ENCODE peak calls at places on chromosomes 4 and X, in six cellular contexts. W is cardiac muscle cell, G is psoas muscle, V is GM10248, X is GM12865, N is choroid plexus epithelial cell. U is an unnamed sample.

GRCh38 chr4:139665690-139666529 is at the start of gene MGST2:
- DNase-seq in W (peak), X (peak), G (peak), V (peak), N (peak), U (peak)

GRCh38 chr4:186137193-186137792 is 32.8 kb downstream of the FAM149A start:
- DNase-seq in N (peak), X (peak), V (no peak), G (no peak), W (peak), U (no peak)

GRCh38 chr4:8050555-8051206 is 107.9 kb downstream of the ABLIM2 start:
- DNase-seq in X (no peak), G (peak), W (peak), V (no peak), N (peak), U (no peak)

GRCh38 chr4:675980-676870 is 1.9 kb downstream of the MYL5 start:
- DNase-seq in G (peak), X (peak), N (no peak), V (peak), W (no peak), U (peak)

GRCh38 chr4:119729815-119730643 is 101.4 kb upstream of the PDE5A start:
- DNase-seq in N (peak), V (no peak), X (no peak), G (no peak), W (no peak), U (no peak)

GRCh38 chr4:162497564-162498167 is 333.9 kb upstream of the FSTL5 start:
- DNase-seq in X (peak), W (peak), G (no peak), V (peak), N (peak), U (peak)

GRCh38 chrX:16524327-16524726 is 125.6 kb upstream of the S100G start:
- DNase-seq in W (no peak), V (no peak), N (no peak), G (no peak), X (no peak), U (no peak)

GRCh38 chr4:4408132-4408523 is 21.2 kb downstream of the NSG1 start:
- DNase-seq in N (no peak), W (no peak), X (no peak), G (peak), V (no peak), U (no peak)

GRCh38 chr4:54217642-54218486 is 11.2 kb upstream of the PDGFRA start:
- DNase-seq in N (peak), W (peak), X (peak), G (peak), V (peak), U (peak)

GRCh38 chr4:141346144-141346543 is 125.4 kb downstream of the ZNF330 start:
- DNase-seq in V (peak), W (peak), N (peak), X (peak), G (no peak), U (peak)

GRCh38 chr4:31187979-31188378 is 467.8 kb downstream of the PCDH7 start:
- DNase-seq in X (no peak), V (no peak), W (no peak), N (no peak), G (no peak), U (no peak)

GRCh38 chrX:119589810-119590209 is 15.4 kb downstream of the UBE2A start:
- DNase-seq in X (no peak), W (no peak), G (no peak), V (no peak), N (no peak), U (no peak)

GRCh38 chrX:11351375-11352295 is 58.4 kb downstream of the AMELX start:
- DNase-seq in X (no peak), N (peak), W (peak), V (no peak), G (peak), U (no peak)

GRCh38 chrX:48492293-48492910 is 16.4 kb upstream of the PORCN start:
- DNase-seq in V (no peak), X (no peak), G (no peak), W (no peak), N (peak), U (no peak)

GRCh38 chr4:7190668-7191545 is 1.4 kb upstream of the SORCS2 start:
- DNase-seq in N (no peak), X (no peak), V (no peak), W (no peak), G (peak), U (no peak)

GRCh38 chrX:3592184-3592583 is 121.3 kb downstream of the PRKX start:
- DNase-seq in W (peak), X (no peak), G (no peak), N (no peak), V (no peak), U (no peak)

GRCh38 chrX:87664381-87664780 is 146.8 kb downstream of the KLHL4 start:
- DNase-seq in G (no peak), W (peak), N (peak), X (no peak), V (no peak), U (peak)

GRCh38 chrX:68676340-68676739 is 28.9 kb downstream of the STARD8 start:
- DNase-seq in N (no peak), G (no peak), W (no peak), V (no peak), X (no peak), U (no peak)

GRCh38 chr4:1520145-1520661 is 114.0 kb upstream of the NKX1-1 start:
- DNase-seq in V (no peak), X (no peak), G (peak), W (no peak), N (no peak), U (no peak)

GRCh38 chr4:74039065-74039763 is 725 bp upstream of the CXCL3 start:
- DNase-seq in G (no peak), V (peak), W (no peak), N (peak), X (no peak), U (peak)

GRCh38 chrX:44962944-44963343 is 90.0 kb downstream of the KDM6A start:
- DNase-seq in W (no peak), N (no peak), G (no peak), X (no peak), V (no peak), U (no peak)

GRCh38 chr4:158521490-158522111 is at the start of gene RXFP1:
- DNase-seq in X (no peak), V (no peak), G (no peak), W (no peak), N (no peak), U (no peak)

GRCh38 chr4:12137556-12137955 is 708.9 kb upstream of the HS3ST1 start:
- DNase-seq in V (no peak), G (no peak), X (no peak), W (no peak), N (no peak), U (no peak)

GRCh38 chrX:20265726-20266681 is 705 bp downstream of the RPS6KA3 start:
- DNase-seq in W (peak), N (peak), V (peak), G (peak), X (peak), U (peak)

GRCh38 chr4:173008436-173008835 is 160.2 kb upstream of the GALNT7 start:
- DNase-seq in N (no peak), W (no peak), X (no peak), G (no peak), V (no peak), U (no peak)

GRCh38 chrX:10676239-10676971 is 56.0 kb upstream of the MID1 start:
- DNase-seq in N (no peak), G (no peak), W (no peak), X (no peak), V (no peak), U (no peak)

GRCh38 chr4:113584407-113585150 is 177.0 kb downstream of the CAMK2D start:
- DNase-seq in N (peak), G (peak), V (no peak), X (no peak), W (peak), U (no peak)

GRCh38 chr4:86098691-86099090 is 261.2 kb downstream of the MAPK10 start:
- DNase-seq in G (no peak), X (peak), V (no peak), N (no peak), W (no peak), U (no peak)

GRCh38 chr4:31360786-31361185 is 640.6 kb downstream of the PCDH7 start:
- DNase-seq in X (no peak), W (no peak), V (no peak), G (no peak), N (peak), U (no peak)

GRCh38 chr4:57149833-57150232 is 39.6 kb upstream of the IGFBP7 start:
- DNase-seq in X (no peak), N (no peak), G (no peak), W (no peak), V (no peak), U (no peak)

GRCh38 chr4:85280963-85281362 is 194.0 kb upstream of the ARHGAP24 start:
- DNase-seq in X (no peak), V (no peak), W (no peak), G (no peak), N (no peak), U (no peak)

GRCh38 chr4:52106142-52106541 is 55.0 kb downstream of the SPATA18 start:
- DNase-seq in N (no peak), X (no peak), V (no peak), G (no peak), W (no peak), U (no peak)

GRCh38 chr4:52100062-52100461 is 49.0 kb downstream of the SPATA18 start:
- DNase-seq in X (no peak), N (peak), W (no peak), V (no peak), G (no peak), U (no peak)

GRCh38 chr4:52102587-52102986 is 51.5 kb downstream of the SPATA18 start:
- DNase-seq in W (no peak), X (no peak), V (no peak), N (no peak), G (no peak), U (no peak)

GRCh38 chr4:52105276-52105675 is 54.2 kb downstream of the SPATA18 start:
- DNase-seq in X (no peak), G (no peak), N (no peak), V (no peak), W (no peak), U (no peak)

DNA sequence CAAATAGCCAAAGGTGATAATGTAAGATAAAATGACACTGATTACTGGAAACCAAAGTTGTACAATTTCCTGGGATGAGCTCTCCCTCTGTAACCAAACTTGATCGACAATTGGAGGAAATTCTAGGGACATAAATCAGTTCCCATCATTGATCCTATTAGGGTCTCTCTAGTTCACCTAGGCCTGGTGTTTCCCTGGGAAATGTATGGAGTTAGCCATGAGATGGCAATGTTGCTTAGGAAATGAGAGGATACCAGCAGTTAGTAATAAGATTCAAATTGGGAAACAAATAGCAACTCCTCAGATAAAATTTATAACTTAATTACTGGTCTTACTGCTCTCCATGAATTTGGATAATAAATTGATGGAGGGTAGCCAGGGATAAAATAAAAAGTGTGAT is 52.2 kb downstream of the SPATA18 start:
- DNase-seq in X (no peak), G (no peak), W (peak), V (no peak), N (peak), U (no peak)
- TF ChIP-seq CTCF in X (no peak), G (peak), W (peak), V (no peak), N (peak), U (no peak)

DNA sequence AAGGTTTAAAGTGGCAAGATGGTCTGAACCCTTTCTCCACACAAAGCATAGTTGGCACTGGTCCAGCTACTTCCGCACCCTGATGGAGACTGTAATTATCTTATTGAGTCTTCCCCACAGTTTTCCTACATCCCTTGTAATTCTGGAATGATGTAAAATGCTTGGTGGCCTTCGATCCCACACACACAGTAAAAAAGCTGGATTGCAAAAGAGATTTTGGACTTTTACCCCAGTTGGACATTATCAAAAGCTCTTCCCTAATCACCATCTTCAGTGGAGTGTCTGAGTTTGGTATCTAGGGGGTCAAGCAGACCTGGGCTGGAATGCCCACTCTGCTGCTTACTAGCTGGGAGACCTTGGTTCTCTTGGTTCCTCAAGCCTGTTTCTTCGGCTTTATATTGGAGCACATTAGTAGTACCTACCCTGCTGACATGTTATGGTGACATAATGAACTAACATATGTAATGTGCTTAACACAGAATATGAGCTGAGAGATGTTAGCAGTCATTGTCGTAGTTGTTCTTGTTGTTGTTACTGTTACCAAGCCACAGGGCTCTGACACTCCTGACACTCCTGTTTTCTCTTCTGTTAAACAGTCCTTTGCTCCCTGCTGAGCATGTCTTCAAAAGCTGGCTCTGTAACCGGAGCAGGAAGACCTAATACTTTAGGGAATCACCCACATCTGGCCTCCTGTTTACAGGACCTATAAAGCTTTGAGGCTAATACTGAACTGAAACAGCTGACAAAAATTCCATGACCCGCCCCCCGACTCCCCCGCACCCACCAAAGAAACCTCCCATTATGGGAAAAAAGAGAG is 4.8 kb downstream of the SRPX2 start:
- DNase-seq in N (peak), G (peak), V (no peak), X (no peak), W (no peak), U (no peak)
- TF ChIP-seq CTCF in N (no peak), G (no peak), V (no peak), X (no peak), W (no peak), U (no peak)

GRCh38 chr4:25857403-25857802 is 5.4 kb downstream of the SEL1L3 start:
- DNase-seq in V (no peak), G (no peak), N (peak), W (no peak), X (no peak), U (no peak)
- TF ChIP-seq CTCF in V (peak), G (no peak), N (peak), W (no peak), X (no peak), U (peak)

GRCh38 chrX:106220177-106220576 is 52.1 kb downstream of the PWWP3B start:
- DNase-seq in X (no peak), G (no peak), V (no peak), N (peak), W (peak), U (no peak)
- TF ChIP-seq CTCF in X (peak), G (peak), V (no peak), N (peak), W (peak), U (peak)

GRCh38 chrX:41137589-41137988 is 52.3 kb downstream of the USP9X start:
- DNase-seq in G (no peak), X (no peak), W (no peak), V (no peak), N (no peak), U (no peak)
- TF ChIP-seq CTCF in G (peak), X (peak), W (peak), V (no peak), N (peak), U (peak)

DNA sequence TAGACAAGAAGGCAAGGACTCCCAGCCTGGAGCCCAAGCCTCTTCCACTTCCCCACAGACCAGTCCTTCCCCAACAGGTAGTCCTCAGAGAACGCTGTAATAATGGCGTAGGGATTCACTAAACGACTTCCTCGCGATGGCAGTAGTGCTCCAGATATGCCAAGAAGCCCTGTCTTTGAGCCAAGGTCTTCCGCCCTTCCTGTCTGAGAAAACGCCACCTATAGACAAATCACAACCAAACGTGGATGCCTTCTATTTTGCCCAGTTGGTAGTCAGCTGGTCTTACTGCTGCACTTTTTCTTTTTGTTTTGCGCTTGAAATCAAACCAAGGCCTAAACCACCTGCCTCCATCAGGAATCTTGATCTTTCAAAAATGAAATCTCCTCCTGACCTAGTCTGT is 203.3 kb downstream of the OR13H1 start:
- DNase-seq in N (no peak), X (peak), V (no peak), G (peak), W (no peak), U (peak)
- TF ChIP-seq CTCF in N (no peak), X (no peak), V (no peak), G (peak), W (no peak), U (peak)

GRCh38 chr4:104750008-104750407 is 255.3 kb upstream of the CXXC4 start:
- DNase-seq in N (no peak), G (no peak), X (no peak), W (no peak), V (no peak), U (no peak)

GRCh38 chr4:104747635-104748034 is 252.9 kb upstream of the CXXC4 start:
- DNase-seq in X (no peak), W (no peak), V (no peak), G (no peak), N (no peak), U (no peak)

GRCh38 chr4:104751468-104751867 is 256.8 kb upstream of the CXXC4 start:
- DNase-seq in X (no peak), N (no peak), V (no peak), G (no peak), W (no peak), U (no peak)

GRCh38 chr4:104752337-104752736 is 257.6 kb upstream of the CXXC4 start:
- DNase-seq in N (no peak), X (peak), V (peak), W (no peak), G (no peak), U (peak)

DNA sequence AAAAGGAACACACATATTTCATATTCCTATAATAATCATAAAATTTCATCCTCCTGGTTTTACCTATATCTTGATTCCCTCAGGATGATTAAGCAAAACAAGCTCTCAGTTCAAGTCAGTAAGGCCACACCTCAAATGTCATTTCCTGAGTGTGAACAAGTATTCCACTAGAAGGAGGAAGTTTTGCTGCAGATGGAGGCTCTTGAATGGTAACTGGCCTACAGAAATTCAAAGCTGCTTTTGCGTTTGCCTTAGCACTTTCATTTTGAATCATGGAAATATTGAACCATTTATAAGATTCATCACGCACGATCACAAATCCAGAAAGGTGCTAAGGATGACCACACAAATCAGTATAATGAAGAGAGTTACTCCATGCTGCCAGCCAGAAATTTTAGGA is 254.4 kb upstream of the CXXC4 start:
- DNase-seq in V (no peak), N (no peak), X (peak), G (no peak), W (no peak), U (no peak)
- TF ChIP-seq CTCF in V (no peak), N (no peak), X (no peak), G (no peak), W (no peak), U (no peak)

GRCh38 chr4:110826656-110827055 is 203.8 kb upstream of the PITX2 start:
- DNase-seq in G (no peak), X (no peak), V (no peak), N (no peak), W (no peak), U (no peak)
- TF ChIP-seq CTCF in G (no peak), X (no peak), V (no peak), N (no peak), W (no peak), U (no peak)

GRCh38 chr4:41934813-41935651 is at the start of gene TMEM33:
- DNase-seq in W (peak), X (peak), N (peak), G (peak), V (peak), U (peak)
- TF ChIP-seq CTCF in W (peak), X (peak), N (peak), G (peak), V (no peak), U (no peak)

U was measured in GM13977.